ENCODE peak calls at places on chromosomes 6 and 20, in four cellular contexts. H is astrocyte of the spinal cord, X is ovary, M is mucosa of descending colon. S is an unnamed sample.
A peak's percentile ranks its signal among the peaks of the same experiment; 100 is the strongest.

GRCh38 chr20:24254480-24254879 is 214.9 kb upstream of the SYNDIG1 start:
- DNase-seq in H (no peak), M (no peak), X (no peak), S (no peak)

GRCh38 chr6:148296746-148297145 is 45.9 kb upstream of the SASH1 start:
- DNase-seq in M (no peak), H (peak; percentile 26), X (no peak), S (no peak)

GRCh38 chr6:107402533-107402932 is 56.8 kb downstream of the PDSS2 start:
- DNase-seq in M (no peak), X (no peak), H (no peak), S (no peak)

GRCh38 chr20:62925420-62926228 is 681 bp downstream of the DIDO1 start:
- DNase-seq in H (peak; percentile 20), X (peak; percentile 64), M (peak; percentile 71), S (peak; percentile 70)

GRCh38 chr6:119627908-119628669 is 278.5 kb upstream of the MAN1A1 start:
- DNase-seq in M (no peak), X (no peak), H (peak; percentile 50), S (no peak)

GRCh38 chr6:111201764-111202163 is 114.5 kb downstream of the SLC16A10 start:
- DNase-seq in X (no peak), H (no peak), M (no peak), S (no peak)

GRCh38 chr20:42923348-42923918 is 266.3 kb downstream of the PTPRT start:
- DNase-seq in X (no peak), M (no peak), H (no peak), S (no peak)

GRCh38 chr6:50845499-50846108 is 26.9 kb downstream of the TFAP2B start:
- DNase-seq in X (no peak), H (no peak), M (no peak), S (no peak)

GRCh38 chr20:63072231-63072791 is 65.5 kb upstream of the BHLHE23 start:
- DNase-seq in X (no peak), M (no peak), H (no peak), S (peak; percentile 37)

GRCh38 chr20:214383-214782 is 12.7 kb upstream of the DEFB129 start:
- DNase-seq in X (no peak), H (no peak), M (no peak), S (no peak)

GRCh38 chr6:133804263-133804662 is 84.7 kb upstream of the TCF21 start:
- DNase-seq in X (no peak), H (no peak), M (no peak), S (no peak)

GRCh38 chr6:75337805-75338204 is 53.2 kb upstream of the TMEM30A start:
- DNase-seq in X (no peak), H (peak; percentile 19), M (no peak), S (no peak)

GRCh38 chr6:108163267-108163643 is 2.6 kb upstream of the NR2E1 start:
- DNase-seq in M (no peak), X (no peak), H (no peak), S (no peak)

GRCh38 chr20:17786221-17786718 is 86.5 kb downstream of the BANF2 start:
- DNase-seq in H (peak; percentile 64), M (no peak), X (peak; percentile 64), S (no peak)

GRCh38 chr6:124535746-124536145 is 426.5 kb upstream of the RNF217 start:
- DNase-seq in M (no peak), H (peak; percentile 39), X (peak; percentile 11), S (no peak)

GRCh38 chr20:14055127-14055742 is 59.9 kb downstream of the MACROD2 start:
- DNase-seq in M (no peak), H (peak; percentile 75), X (no peak), S (no peak)

GRCh38 chr6:145561095-145561820 is 174.1 kb downstream of the EPM2A start:
- DNase-seq in H (no peak), X (no peak), M (no peak), S (no peak)

GRCh38 chr6:158219229-158219628 is 51.1 kb downstream of the GTF2H5 start:
- DNase-seq in M (no peak), H (peak; percentile 43), X (no peak), S (no peak)

GRCh38 chr6:166343157-166343502 is 785 bp upstream of the SFT2D1 start:
- DNase-seq in H (no peak), M (no peak), X (no peak), S (no peak)

GRCh38 chr6:49551126-49551865 is 828 bp downstream of the C6orf141 start:
- DNase-seq in H (peak; percentile 33), X (peak; percentile 11), M (peak; percentile 59), S (peak; percentile 29)

GRCh38 chr6:56913276-56914138 is 41.4 kb upstream of the BEND6 start:
- DNase-seq in M (no peak), H (no peak), X (no peak), S (no peak)

GRCh38 chr6:77829736-77830135 is 176.9 kb downstream of the MEI4 start:
- DNase-seq in H (no peak), M (no peak), X (no peak), S (no peak)

GRCh38 chr6:133854633-133855598 is 34.0 kb upstream of the TCF21 start:
- DNase-seq in M (no peak), H (no peak), X (no peak), S (peak; percentile 61)

DNA sequence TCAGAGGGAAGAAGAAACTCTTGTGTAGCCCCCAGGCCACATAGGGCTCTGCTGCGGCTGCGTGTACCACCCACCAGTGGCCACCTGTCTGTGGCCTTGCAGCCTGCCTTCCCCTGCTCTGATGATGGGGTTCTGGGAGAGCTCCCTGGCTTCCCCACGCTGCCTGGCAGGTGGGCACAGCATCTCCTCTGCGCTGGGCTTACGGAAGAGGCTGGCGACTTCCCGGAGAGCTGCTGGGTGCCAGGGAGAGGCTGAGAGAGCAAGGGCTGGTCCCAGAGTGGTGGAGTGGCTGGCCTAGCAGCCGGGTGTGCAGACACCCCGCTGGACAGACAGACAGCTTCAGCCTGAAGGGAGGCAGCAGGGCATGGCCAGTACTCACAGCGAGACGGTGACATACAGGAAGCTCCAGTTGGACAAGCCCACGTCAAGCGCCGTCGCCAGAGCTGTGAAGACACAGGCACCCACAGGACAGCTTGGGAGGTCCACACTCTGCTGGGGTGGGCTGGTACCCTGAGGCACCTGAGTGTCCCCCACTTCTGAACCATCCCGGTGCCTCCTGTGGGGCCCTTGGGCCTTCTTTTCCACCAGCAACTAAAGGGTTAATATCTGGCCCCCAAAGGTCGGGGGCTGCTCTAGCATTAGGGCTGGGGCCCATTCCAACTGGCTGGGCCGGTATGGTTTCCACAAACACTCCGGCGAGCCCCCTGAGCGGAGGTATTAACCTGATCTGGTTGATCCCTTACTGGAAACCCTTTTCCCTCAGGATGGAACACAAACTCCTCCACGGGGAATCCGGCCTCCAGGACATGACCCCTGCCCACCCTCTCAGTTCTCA is 48.1 kb upstream of the CDH22 start:
- DNase-seq in H (no peak), M (no peak), X (no peak), S (no peak)
- TF ChIP-seq CTCF in H (no peak), M (no peak), X (no peak), S (no peak)

GRCh38 chr20:6632187-6632586 is 135.3 kb upstream of the BMP2 start:
- DNase-seq in M (no peak), X (no peak), H (peak; percentile 55), S (no peak)

GRCh38 chr20:6637160-6637579 is 130.3 kb upstream of the BMP2 start:
- DNase-seq in H (no peak), X (no peak), M (no peak), S (no peak)

GRCh38 chr20:6635034-6635736 is 132.3 kb upstream of the BMP2 start:
- DNase-seq in H (no peak), M (no peak), X (no peak), S (no peak)

GRCh38 chr20:6641012-6641411 is 126.5 kb upstream of the BMP2 start:
- DNase-seq in M (no peak), X (no peak), H (no peak), S (no peak)

DNA sequence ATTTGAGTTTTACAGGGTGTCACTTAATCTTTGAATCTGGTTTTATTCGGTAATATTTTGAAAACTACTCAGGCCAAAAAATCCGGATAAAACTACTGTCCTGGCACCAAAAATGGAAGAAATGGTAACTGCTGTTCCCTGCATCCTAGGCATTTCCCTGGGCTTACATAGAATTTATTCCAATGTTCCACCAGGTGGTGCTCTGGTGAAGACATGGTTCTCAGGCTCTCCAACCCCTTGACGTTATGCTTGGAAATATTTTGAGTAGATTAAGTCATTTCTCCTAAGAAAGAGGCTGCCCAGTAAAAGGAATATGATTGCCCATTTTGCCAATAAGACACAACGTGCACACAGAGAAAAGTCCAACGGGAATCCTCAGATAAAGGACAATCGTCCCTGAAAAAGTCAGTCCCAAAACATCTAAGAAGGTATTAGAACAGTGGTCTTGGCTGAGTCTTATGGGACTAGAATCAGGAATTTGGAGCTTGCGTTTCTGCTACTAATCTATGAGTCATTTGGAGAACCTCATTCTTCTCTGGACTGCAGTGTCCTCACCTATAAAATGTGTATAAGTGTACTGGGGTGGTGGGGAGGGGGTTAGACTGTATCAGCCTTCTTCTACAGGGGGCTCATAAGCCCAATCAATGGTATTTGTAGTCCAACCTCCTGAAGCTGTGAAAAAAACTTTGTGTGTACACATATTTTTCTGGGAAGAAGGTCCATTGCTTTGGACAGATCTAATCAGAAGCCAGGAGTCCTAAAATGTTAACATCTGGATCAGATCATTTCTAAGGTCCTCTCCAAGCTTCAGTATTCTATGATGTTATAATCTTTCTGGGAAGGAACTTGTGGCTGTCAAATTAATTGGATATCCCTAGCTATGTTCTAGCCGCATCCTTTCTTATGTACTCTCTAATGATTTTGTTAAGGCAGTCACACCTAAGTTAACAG is 131.0 kb upstream of the BMP2 start:
- DNase-seq in M (no peak), X (no peak), H (peak; percentile 78), S (peak; percentile 67)
- TF ChIP-seq CTCF in M (peak; percentile 35), X (no peak), H (peak; percentile 60), S (peak; percentile 67)

GRCh38 chr20:48348022-48348421 is 479.8 kb downstream of the PREX1 start:
- DNase-seq in X (no peak), H (no peak), M (no peak), S (no peak)

GRCh38 chr20:48352628-48353027 is 475.2 kb downstream of the PREX1 start:
- DNase-seq in X (no peak), M (no peak), H (no peak), S (no peak)

GRCh38 chr20:48352042-48352441 is 475.8 kb downstream of the PREX1 start:
- DNase-seq in M (no peak), H (no peak), X (no peak), S (no peak)

GRCh38 chr20:48349673-48350072 is 478.1 kb downstream of the PREX1 start:
- DNase-seq in H (no peak), X (no peak), M (no peak), S (no peak)

GRCh38 chr20:48350291-48350988 is 477.4 kb downstream of the PREX1 start:
- DNase-seq in X (no peak), H (no peak), M (no peak), S (no peak)
- TF ChIP-seq CTCF in X (no peak), H (peak; percentile 10), M (no peak), S (peak; percentile 47)

GRCh38 chr6:138966870-138967269 is 21.2 kb downstream of the REPS1 start:
- DNase-seq in M (no peak), H (no peak), X (no peak), S (no peak)

GRCh38 chr6:138963531-138963930 is 24.5 kb downstream of the REPS1 start:
- DNase-seq in X (no peak), H (peak; percentile 37), M (no peak), S (no peak)

GRCh38 chr6:138964012-138964411 is 24.0 kb downstream of the REPS1 start:
- DNase-seq in X (no peak), M (no peak), H (no peak), S (no peak)

GRCh38 chr6:138965971-138966370 is 22.1 kb downstream of the REPS1 start:
- DNase-seq in M (no peak), H (no peak), X (no peak), S (no peak)

GRCh38 chr6:138965291-138965874 is 22.7 kb downstream of the REPS1 start:
- DNase-seq in M (no peak), H (no peak), X (no peak), S (no peak)
- TF ChIP-seq CTCF in M (no peak), H (no peak), X (no peak), S (no peak)

GRCh38 chr6:139219271-139219729 is 72.5 kb downstream of the TXLNB start:
- DNase-seq in H (peak; percentile 94), X (peak; percentile 79), M (peak; percentile 76), S (peak; percentile 85)
- TF ChIP-seq CTCF in H (peak; percentile 88), X (peak; percentile 55), M (peak; percentile 70), S (peak; percentile 61)